ENCODE peak calls at places on chromosomes 13 and 19, in nine cellular contexts. One of them, this sample, is unnamed.
A peak's percentile ranks its signal among the peaks of the same experiment; 100 is the strongest.

GRCh38 chr13:28250542-28250941 is 112.2 kb downstream of the PAN3 start:
- DNase-seq in progenitor cell of endocrine pancreas: no peak
- DNase-seq in nucleus accumbens: no peak
- DNase-seq in dorsolateral prefrontal cortex: no peak
- DNase-seq in HEK293T: no peak
- DNase-seq in stimulated activated CD4-positive, alpha-beta T cell treated with anti-CD3 and anti-CD28 coated beads, Interleukin-15, amount 100 ng/mL, for 24 hours: no peak
- DNase-seq in BE2C: no peak
- DNase-seq in activated CD8-positive, alpha-beta memory T cell treated with anti-CD3 and anti-CD28 coated beads, Interleukin-2, amount 10 ng/mL, durations not matched to agents 7 days and 5 days: no peak
- DNase-seq in RPMI7951: no peak
- DNase-seq in this sample: no peak

GRCh38 chr13:41028051-41028450 is 8.9 kb upstream of the ELF1 start:
- DNase-seq in dorsolateral prefrontal cortex: no peak
- DNase-seq in progenitor cell of endocrine pancreas: no peak
- DNase-seq in stimulated activated CD4-positive, alpha-beta T cell treated with anti-CD3 and anti-CD28 coated beads, Interleukin-15, amount 100 ng/mL, for 24 hours: no peak
- DNase-seq in BE2C: no peak
- DNase-seq in RPMI7951: peak; percentile 54
- DNase-seq in activated CD8-positive, alpha-beta memory T cell treated with anti-CD3 and anti-CD28 coated beads, Interleukin-2, amount 10 ng/mL, durations not matched to agents 7 days and 5 days: no peak
- DNase-seq in HEK293T: no peak
- DNase-seq in nucleus accumbens: no peak
- DNase-seq in this sample: no peak

GRCh38 chr19:39413903-39414608 is 1.6 kb downstream of the PLEKHG2 start:
- DNase-seq in stimulated activated CD4-positive, alpha-beta T cell treated with anti-CD3 and anti-CD28 coated beads, Interleukin-15, amount 100 ng/mL, for 24 hours: no peak
- DNase-seq in dorsolateral prefrontal cortex: no peak
- DNase-seq in progenitor cell of endocrine pancreas: no peak
- DNase-seq in RPMI7951: no peak
- DNase-seq in activated CD8-positive, alpha-beta memory T cell treated with anti-CD3 and anti-CD28 coated beads, Interleukin-2, amount 10 ng/mL, durations not matched to agents 7 days and 5 days: no peak
- DNase-seq in HEK293T: no peak
- DNase-seq in BE2C: peak; percentile 61
- DNase-seq in nucleus accumbens: no peak
- DNase-seq in this sample: no peak

GRCh38 chr13:98406475-98406874 is 170.4 kb downstream of the STK24 start:
- DNase-seq in activated CD8-positive, alpha-beta memory T cell treated with anti-CD3 and anti-CD28 coated beads, Interleukin-2, amount 10 ng/mL, durations not matched to agents 7 days and 5 days: no peak
- DNase-seq in nucleus accumbens: no peak
- DNase-seq in stimulated activated CD4-positive, alpha-beta T cell treated with anti-CD3 and anti-CD28 coated beads, Interleukin-15, amount 100 ng/mL, for 24 hours: no peak
- DNase-seq in HEK293T: no peak
- DNase-seq in dorsolateral prefrontal cortex: no peak
- DNase-seq in progenitor cell of endocrine pancreas: no peak
- DNase-seq in RPMI7951: no peak
- DNase-seq in BE2C: no peak
- DNase-seq in this sample: no peak

GRCh38 chr13:77544365-77544764 is 8.9 kb downstream of the SCEL start:
- DNase-seq in progenitor cell of endocrine pancreas: no peak
- DNase-seq in HEK293T: no peak
- DNase-seq in dorsolateral prefrontal cortex: no peak
- DNase-seq in activated CD8-positive, alpha-beta memory T cell treated with anti-CD3 and anti-CD28 coated beads, Interleukin-2, amount 10 ng/mL, durations not matched to agents 7 days and 5 days: no peak
- DNase-seq in nucleus accumbens: no peak
- DNase-seq in stimulated activated CD4-positive, alpha-beta T cell treated with anti-CD3 and anti-CD28 coated beads, Interleukin-15, amount 100 ng/mL, for 24 hours: no peak
- DNase-seq in BE2C: peak; percentile 71
- DNase-seq in RPMI7951: no peak
- DNase-seq in this sample: no peak

GRCh38 chr19:23762548-23762883 is 3.8 kb upstream of the ZNF681 start:
- DNase-seq in progenitor cell of endocrine pancreas: no peak
- DNase-seq in BE2C: no peak
- DNase-seq in stimulated activated CD4-positive, alpha-beta T cell treated with anti-CD3 and anti-CD28 coated beads, Interleukin-15, amount 100 ng/mL, for 24 hours: no peak
- DNase-seq in HEK293T: no peak
- DNase-seq in nucleus accumbens: no peak
- DNase-seq in dorsolateral prefrontal cortex: no peak
- DNase-seq in RPMI7951: no peak
- DNase-seq in activated CD8-positive, alpha-beta memory T cell treated with anti-CD3 and anti-CD28 coated beads, Interleukin-2, amount 10 ng/mL, durations not matched to agents 7 days and 5 days: no peak
- DNase-seq in this sample: no peak

GRCh38 chr19:7142771-7143170 is 73.3 kb downstream of the ZNF557 start:
- DNase-seq in HEK293T: no peak
- DNase-seq in activated CD8-positive, alpha-beta memory T cell treated with anti-CD3 and anti-CD28 coated beads, Interleukin-2, amount 10 ng/mL, durations not matched to agents 7 days and 5 days: no peak
- DNase-seq in nucleus accumbens: no peak
- DNase-seq in RPMI7951: no peak
- DNase-seq in stimulated activated CD4-positive, alpha-beta T cell treated with anti-CD3 and anti-CD28 coated beads, Interleukin-15, amount 100 ng/mL, for 24 hours: no peak
- DNase-seq in progenitor cell of endocrine pancreas: no peak
- DNase-seq in dorsolateral prefrontal cortex: no peak
- DNase-seq in BE2C: no peak
- DNase-seq in this sample: no peak

GRCh38 chr19:6393982-6394412 is 1.0 kb upstream of the GTF2F1 start:
- DNase-seq in RPMI7951: no peak
- DNase-seq in HEK293T: no peak
- DNase-seq in nucleus accumbens: no peak
- DNase-seq in activated CD8-positive, alpha-beta memory T cell treated with anti-CD3 and anti-CD28 coated beads, Interleukin-2, amount 10 ng/mL, durations not matched to agents 7 days and 5 days: peak; percentile 86
- DNase-seq in BE2C: no peak
- DNase-seq in dorsolateral prefrontal cortex: no peak
- DNase-seq in progenitor cell of endocrine pancreas: no peak
- DNase-seq in stimulated activated CD4-positive, alpha-beta T cell treated with anti-CD3 and anti-CD28 coated beads, Interleukin-15, amount 100 ng/mL, for 24 hours: peak; percentile 85
- DNase-seq in this sample: no peak

GRCh38 chr19:38831142-38831605 is 420 bp downstream of the ECH1 start:
- DNase-seq in dorsolateral prefrontal cortex: no peak
- DNase-seq in RPMI7951: peak; percentile 95
- DNase-seq in HEK293T: peak; percentile 50
- DNase-seq in nucleus accumbens: no peak
- DNase-seq in BE2C: peak; percentile 40
- DNase-seq in activated CD8-positive, alpha-beta memory T cell treated with anti-CD3 and anti-CD28 coated beads, Interleukin-2, amount 10 ng/mL, durations not matched to agents 7 days and 5 days: peak; percentile 75
- DNase-seq in progenitor cell of endocrine pancreas: no peak
- DNase-seq in stimulated activated CD4-positive, alpha-beta T cell treated with anti-CD3 and anti-CD28 coated beads, Interleukin-15, amount 100 ng/mL, for 24 hours: peak; percentile 45
- DNase-seq in this sample: no peak

GRCh38 chr19:1825909-1826556 is 14.0 kb upstream of the ATP8B3 start:
- DNase-seq in progenitor cell of endocrine pancreas: peak; percentile 86
- DNase-seq in HEK293T: peak; percentile 89
- DNase-seq in dorsolateral prefrontal cortex: peak; percentile 67
- DNase-seq in stimulated activated CD4-positive, alpha-beta T cell treated with anti-CD3 and anti-CD28 coated beads, Interleukin-15, amount 100 ng/mL, for 24 hours: peak; percentile 83
- DNase-seq in BE2C: peak; percentile 89
- DNase-seq in activated CD8-positive, alpha-beta memory T cell treated with anti-CD3 and anti-CD28 coated beads, Interleukin-2, amount 10 ng/mL, durations not matched to agents 7 days and 5 days: peak; percentile 81
- DNase-seq in nucleus accumbens: peak; percentile 18
- DNase-seq in RPMI7951: peak; percentile 50
- DNase-seq in this sample: no peak

GRCh38 chr13:81779896-81780295 is 1439.0 kb upstream of the SPRY2 start:
- DNase-seq in dorsolateral prefrontal cortex: no peak
- DNase-seq in nucleus accumbens: no peak
- DNase-seq in stimulated activated CD4-positive, alpha-beta T cell treated with anti-CD3 and anti-CD28 coated beads, Interleukin-15, amount 100 ng/mL, for 24 hours: no peak
- DNase-seq in HEK293T: no peak
- DNase-seq in BE2C: peak; percentile 8
- DNase-seq in RPMI7951: no peak
- DNase-seq in activated CD8-positive, alpha-beta memory T cell treated with anti-CD3 and anti-CD28 coated beads, Interleukin-2, amount 10 ng/mL, durations not matched to agents 7 days and 5 days: no peak
- DNase-seq in progenitor cell of endocrine pancreas: no peak
- DNase-seq in this sample: no peak

GRCh38 chr19:40362160-40362559 is 13.7 kb downstream of the PLD3 start:
- DNase-seq in stimulated activated CD4-positive, alpha-beta T cell treated with anti-CD3 and anti-CD28 coated beads, Interleukin-15, amount 100 ng/mL, for 24 hours: no peak
- DNase-seq in nucleus accumbens: no peak
- DNase-seq in HEK293T: no peak
- DNase-seq in RPMI7951: no peak
- DNase-seq in BE2C: no peak
- DNase-seq in progenitor cell of endocrine pancreas: no peak
- DNase-seq in dorsolateral prefrontal cortex: no peak
- DNase-seq in activated CD8-positive, alpha-beta memory T cell treated with anti-CD3 and anti-CD28 coated beads, Interleukin-2, amount 10 ng/mL, durations not matched to agents 7 days and 5 days: no peak
- DNase-seq in this sample: no peak

GRCh38 chr19:10286803-10287737 is at the start of gene ICAM4:
- DNase-seq in nucleus accumbens: no peak
- DNase-seq in stimulated activated CD4-positive, alpha-beta T cell treated with anti-CD3 and anti-CD28 coated beads, Interleukin-15, amount 100 ng/mL, for 24 hours: peak; percentile 63
- DNase-seq in progenitor cell of endocrine pancreas: no peak
- DNase-seq in activated CD8-positive, alpha-beta memory T cell treated with anti-CD3 and anti-CD28 coated beads, Interleukin-2, amount 10 ng/mL, durations not matched to agents 7 days and 5 days: peak; percentile 68
- DNase-seq in dorsolateral prefrontal cortex: no peak
- DNase-seq in RPMI7951: no peak
- DNase-seq in BE2C: peak; percentile 75
- DNase-seq in HEK293T: peak; percentile 34
- DNase-seq in this sample: no peak

GRCh38 chr13:36211567-36211966 is 2.8 kb downstream of the SOHLH2 start:
- DNase-seq in HEK293T: no peak
- DNase-seq in RPMI7951: no peak
- DNase-seq in BE2C: no peak
- DNase-seq in dorsolateral prefrontal cortex: no peak
- DNase-seq in stimulated activated CD4-positive, alpha-beta T cell treated with anti-CD3 and anti-CD28 coated beads, Interleukin-15, amount 100 ng/mL, for 24 hours: no peak
- DNase-seq in activated CD8-positive, alpha-beta memory T cell treated with anti-CD3 and anti-CD28 coated beads, Interleukin-2, amount 10 ng/mL, durations not matched to agents 7 days and 5 days: no peak
- DNase-seq in nucleus accumbens: no peak
- DNase-seq in progenitor cell of endocrine pancreas: no peak
- DNase-seq in this sample: no peak

GRCh38 chr13:95154441-95154886 is 146.8 kb downstream of the ABCC4 start:
- DNase-seq in activated CD8-positive, alpha-beta memory T cell treated with anti-CD3 and anti-CD28 coated beads, Interleukin-2, amount 10 ng/mL, durations not matched to agents 7 days and 5 days: no peak
- DNase-seq in progenitor cell of endocrine pancreas: no peak
- DNase-seq in BE2C: no peak
- DNase-seq in nucleus accumbens: no peak
- DNase-seq in dorsolateral prefrontal cortex: no peak
- DNase-seq in HEK293T: no peak
- DNase-seq in stimulated activated CD4-positive, alpha-beta T cell treated with anti-CD3 and anti-CD28 coated beads, Interleukin-15, amount 100 ng/mL, for 24 hours: no peak
- DNase-seq in RPMI7951: no peak
- DNase-seq in this sample: no peak

GRCh38 chr13:30873519-30873918 is 32.6 kb upstream of the MEDAG start:
- DNase-seq in nucleus accumbens: no peak
- DNase-seq in dorsolateral prefrontal cortex: no peak
- DNase-seq in RPMI7951: no peak
- DNase-seq in BE2C: peak; percentile 28
- DNase-seq in activated CD8-positive, alpha-beta memory T cell treated with anti-CD3 and anti-CD28 coated beads, Interleukin-2, amount 10 ng/mL, durations not matched to agents 7 days and 5 days: no peak
- DNase-seq in HEK293T: no peak
- DNase-seq in progenitor cell of endocrine pancreas: no peak
- DNase-seq in stimulated activated CD4-positive, alpha-beta T cell treated with anti-CD3 and anti-CD28 coated beads, Interleukin-15, amount 100 ng/mL, for 24 hours: no peak
- DNase-seq in this sample: no peak

GRCh38 chr19:51158474-51159129 is 16.5 kb downstream of the SIGLEC7 start:
- DNase-seq in progenitor cell of endocrine pancreas: peak; percentile 36
- DNase-seq in HEK293T: peak; percentile 57
- DNase-seq in activated CD8-positive, alpha-beta memory T cell treated with anti-CD3 and anti-CD28 coated beads, Interleukin-2, amount 10 ng/mL, durations not matched to agents 7 days and 5 days: peak; percentile 89
- DNase-seq in nucleus accumbens: no peak
- DNase-seq in RPMI7951: peak; percentile 40
- DNase-seq in BE2C: peak; percentile 69
- DNase-seq in dorsolateral prefrontal cortex: no peak
- DNase-seq in stimulated activated CD4-positive, alpha-beta T cell treated with anti-CD3 and anti-CD28 coated beads, Interleukin-15, amount 100 ng/mL, for 24 hours: peak; percentile 89
- DNase-seq in this sample: no peak

GRCh38 chr13:111907341-111907880 is 159.5 kb upstream of the SOX1 start:
- DNase-seq in progenitor cell of endocrine pancreas: peak; percentile 2
- DNase-seq in dorsolateral prefrontal cortex: no peak
- DNase-seq in nucleus accumbens: no peak
- DNase-seq in activated CD8-positive, alpha-beta memory T cell treated with anti-CD3 and anti-CD28 coated beads, Interleukin-2, amount 10 ng/mL, durations not matched to agents 7 days and 5 days: peak; percentile 15
- DNase-seq in RPMI7951: no peak
- DNase-seq in HEK293T: no peak
- DNase-seq in BE2C: no peak
- DNase-seq in stimulated activated CD4-positive, alpha-beta T cell treated with anti-CD3 and anti-CD28 coated beads, Interleukin-15, amount 100 ng/mL, for 24 hours: no peak
- DNase-seq in this sample: no peak

GRCh38 chr19:13169769-13170168 is 19.6 kb downstream of the IER2 start:
- DNase-seq in dorsolateral prefrontal cortex: no peak
- DNase-seq in HEK293T: peak; percentile 6
- DNase-seq in RPMI7951: peak; percentile 93
- DNase-seq in BE2C: no peak
- DNase-seq in stimulated activated CD4-positive, alpha-beta T cell treated with anti-CD3 and anti-CD28 coated beads, Interleukin-15, amount 100 ng/mL, for 24 hours: no peak
- DNase-seq in progenitor cell of endocrine pancreas: no peak
- DNase-seq in nucleus accumbens: no peak
- DNase-seq in activated CD8-positive, alpha-beta memory T cell treated with anti-CD3 and anti-CD28 coated beads, Interleukin-2, amount 10 ng/mL, durations not matched to agents 7 days and 5 days: no peak
- DNase-seq in this sample: no peak

GRCh38 chr13:58876473-58876872 is 1244.9 kb downstream of the PCDH17 start:
- DNase-seq in RPMI7951: no peak
- DNase-seq in activated CD8-positive, alpha-beta memory T cell treated with anti-CD3 and anti-CD28 coated beads, Interleukin-2, amount 10 ng/mL, durations not matched to agents 7 days and 5 days: no peak
- DNase-seq in HEK293T: no peak
- DNase-seq in progenitor cell of endocrine pancreas: no peak
- DNase-seq in BE2C: no peak
- DNase-seq in dorsolateral prefrontal cortex: no peak
- DNase-seq in stimulated activated CD4-positive, alpha-beta T cell treated with anti-CD3 and anti-CD28 coated beads, Interleukin-15, amount 100 ng/mL, for 24 hours: no peak
- DNase-seq in nucleus accumbens: no peak
- DNase-seq in this sample: no peak

GRCh38 chr13:95708390-95708774 is 31.4 kb downstream of the DNAJC3 start:
- DNase-seq in dorsolateral prefrontal cortex: no peak
- DNase-seq in HEK293T: no peak
- DNase-seq in RPMI7951: no peak
- DNase-seq in stimulated activated CD4-positive, alpha-beta T cell treated with anti-CD3 and anti-CD28 coated beads, Interleukin-15, amount 100 ng/mL, for 24 hours: no peak
- DNase-seq in BE2C: no peak
- DNase-seq in progenitor cell of endocrine pancreas: no peak
- DNase-seq in nucleus accumbens: no peak
- DNase-seq in activated CD8-positive, alpha-beta memory T cell treated with anti-CD3 and anti-CD28 coated beads, Interleukin-2, amount 10 ng/mL, durations not matched to agents 7 days and 5 days: no peak
- DNase-seq in this sample: no peak

GRCh38 chr19:3407556-3408516 is 41.5 kb downstream of the NFIC start:
- DNase-seq in RPMI7951: no peak
- DNase-seq in HEK293T: no peak
- DNase-seq in dorsolateral prefrontal cortex: no peak
- DNase-seq in activated CD8-positive, alpha-beta memory T cell treated with anti-CD3 and anti-CD28 coated beads, Interleukin-2, amount 10 ng/mL, durations not matched to agents 7 days and 5 days: no peak
- DNase-seq in nucleus accumbens: peak; percentile 8
- DNase-seq in progenitor cell of endocrine pancreas: no peak
- DNase-seq in BE2C: no peak
- DNase-seq in stimulated activated CD4-positive, alpha-beta T cell treated with anti-CD3 and anti-CD28 coated beads, Interleukin-15, amount 100 ng/mL, for 24 hours: no peak
- DNase-seq in this sample: no peak

GRCh38 chr13:98959299-98959698 is 18.6 kb downstream of the DOCK9 start:
- DNase-seq in RPMI7951: no peak
- DNase-seq in BE2C: no peak
- DNase-seq in stimulated activated CD4-positive, alpha-beta T cell treated with anti-CD3 and anti-CD28 coated beads, Interleukin-15, amount 100 ng/mL, for 24 hours: no peak
- DNase-seq in dorsolateral prefrontal cortex: no peak
- DNase-seq in progenitor cell of endocrine pancreas: no peak
- DNase-seq in HEK293T: no peak
- DNase-seq in activated CD8-positive, alpha-beta memory T cell treated with anti-CD3 and anti-CD28 coated beads, Interleukin-2, amount 10 ng/mL, durations not matched to agents 7 days and 5 days: no peak
- DNase-seq in nucleus accumbens: no peak
- DNase-seq in this sample: no peak

GRCh38 chr13:112983428-112984196 is 14.6 kb downstream of the MCF2L start:
- DNase-seq in stimulated activated CD4-positive, alpha-beta T cell treated with anti-CD3 and anti-CD28 coated beads, Interleukin-15, amount 100 ng/mL, for 24 hours: no peak
- DNase-seq in BE2C: peak; percentile 40
- DNase-seq in activated CD8-positive, alpha-beta memory T cell treated with anti-CD3 and anti-CD28 coated beads, Interleukin-2, amount 10 ng/mL, durations not matched to agents 7 days and 5 days: no peak
- DNase-seq in nucleus accumbens: no peak
- DNase-seq in progenitor cell of endocrine pancreas: no peak
- DNase-seq in dorsolateral prefrontal cortex: no peak
- DNase-seq in HEK293T: no peak
- DNase-seq in RPMI7951: no peak
- DNase-seq in this sample: no peak

This sample was measured in amygdala.